ENCODE peak calls at places on chromosomes 13 and 19, in nine cellular contexts. V is neural progenitor cell, I is upper lobe of right lung, N is cardiac muscle cell, T is tibial nerve, Y is ascending aorta, J is upper lobe of left lung, S is GM23338, W is mesendoderm. D is an unnamed sample.

GRCh38 chr13:110509971-110510786 is 51.3 kb downstream of the RAB20 start:
- DNase-seq in S (no peak), N (peak; percentile 45), T (no peak), W (peak; percentile 43), Y (no peak), V (no peak), I (no peak), J (no peak), D (no peak)

GRCh38 chr13:37144661-37145060 is 39.2 kb upstream of the CSNK1A1L start:
- DNase-seq in I (no peak), N (no peak), S (no peak), J (no peak), W (no peak), V (no peak), T (no peak), Y (no peak), D (no peak)

GRCh38 chr13:78317030-78317429 is 286.3 kb downstream of the POU4F1 start:
- DNase-seq in J (no peak), W (peak; percentile 44), I (no peak), S (peak; percentile 34), Y (no peak), V (peak; percentile 58), T (no peak), N (peak; percentile 22), D (no peak)

GRCh38 chr19:28422046-28422445 is 790.9 kb downstream of the UQCRFS1 start:
- DNase-seq in Y (no peak), S (no peak), V (no peak), T (no peak), N (no peak), W (no peak), J (no peak), I (no peak), D (no peak)

GRCh38 chr19:19068659-19069509 is 5.1 kb downstream of the SLC25A42 start:
- DNase-seq in Y (no peak), S (no peak), T (no peak), W (no peak), V (no peak), I (no peak), J (no peak), N (no peak), D (no peak)

GRCh38 chr19:7391218-7391670 is 42.5 kb downstream of the ARHGEF18 start:
- DNase-seq in T (no peak), N (no peak), J (no peak), I (no peak), V (no peak), W (no peak), Y (no peak), S (no peak), D (peak; percentile 92)

GRCh38 chr13:30739646-30740642 is 4.6 kb downstream of the ALOX5AP start:
- DNase-seq in S (no peak), T (no peak), Y (no peak), J (no peak), I (no peak), W (peak; percentile 83), N (no peak), V (peak; percentile 35), D (peak; percentile 77)

GRCh38 chr19:51259348-51260245 is 8.7 kb downstream of the SIGLECL1 start:
- DNase-seq in Y (no peak), V (peak; percentile 53), N (peak; percentile 27), I (no peak), T (no peak), J (no peak), W (peak; percentile 62), S (peak; percentile 72), D (peak; percentile 14)

GRCh38 chr19:38266070-38266469 is 1.7 kb downstream of the SPINT2 start:
- DNase-seq in I (no peak), Y (no peak), W (no peak), S (no peak), T (no peak), J (no peak), N (no peak), V (no peak), D (peak; percentile 50)
- H3K4me1 ChIP-seq in I (peaks cover 16% of the 10 kb centered on the region), Y (peaks cover 52% of the 10 kb centered on the region), W (peaks cover 29% of the 10 kb centered on the region), S (peaks cover 55% of the 10 kb centered on the region), T (no peaks in the 10 kb centered on the region), J (peaks cover 41% of the 10 kb centered on the region), N (peaks cover 41% of the 10 kb centered on the region), V (peaks cover 33% of the 10 kb centered on the region), D (peaks cover 3% of the 10 kb centered on the region)

GRCh38 chr13:49540552-49540951 is 44.8 kb downstream of the PHF11 start:
- DNase-seq in T (no peak), N (no peak), Y (no peak), J (no peak), V (peak; percentile 5), S (no peak), W (peak; percentile 42), I (no peak), D (no peak)

GRCh38 chr13:49549289-49549688 is 36.1 kb downstream of the RCBTB1 start:
- DNase-seq in T (no peak), V (no peak), N (no peak), J (peak; percentile 48), I (no peak), Y (no peak), W (peak; percentile 9), S (peak; percentile 46), D (no peak)

GRCh38 chr13:49543656-49544055 is 41.7 kb downstream of the RCBTB1 start:
- DNase-seq in J (no peak), V (no peak), Y (no peak), T (no peak), W (no peak), S (no peak), I (no peak), N (no peak), D (no peak)

GRCh38 chr13:49546559-49546958 is 38.8 kb downstream of the RCBTB1 start:
- DNase-seq in W (no peak), S (no peak), V (no peak), T (no peak), J (no peak), Y (no peak), I (no peak), N (no peak), D (no peak)

GRCh38 chr13:49545661-49546060 is 39.7 kb downstream of the RCBTB1 start:
- DNase-seq in V (no peak), Y (no peak), W (peak; percentile 79), J (no peak), I (no peak), N (no peak), S (no peak), T (no peak), D (no peak)
- H3K4me3 ChIP-seq in V (no peak overlapping the region), Y (no peak overlapping the region), W (no peak overlapping the region), J (no peak overlapping the region), I (no peak overlapping the region), N (no peak overlapping the region), S (no peak overlapping the region), T (no peak overlapping the region), D (no peak overlapping the region)

GRCh38 chr19:46192990-46193650 is 36.4 kb upstream of the IGFL1 start:
- DNase-seq in T (no peak), S (no peak), V (no peak), J (no peak), Y (no peak), W (peak; percentile 49), N (no peak), I (no peak), D (peak; percentile 37)

GRCh38 chr19:46189971-46190335 is 39.6 kb upstream of the IGFL1 start:
- DNase-seq in Y (no peak), S (no peak), T (no peak), I (no peak), J (no peak), N (no peak), W (no peak), V (no peak), D (no peak)

GRCh38 chr19:46191972-46192371 is 37.6 kb upstream of the IGFL1 start:
- DNase-seq in J (no peak), W (no peak), T (no peak), Y (no peak), I (no peak), N (no peak), V (no peak), S (no peak), D (no peak)

GRCh38 chr19:46190489-46190888 is 39.1 kb upstream of the IGFL1 start:
- DNase-seq in J (no peak), V (no peak), S (no peak), T (no peak), W (no peak), Y (no peak), I (no peak), N (no peak), D (no peak)

DNA sequence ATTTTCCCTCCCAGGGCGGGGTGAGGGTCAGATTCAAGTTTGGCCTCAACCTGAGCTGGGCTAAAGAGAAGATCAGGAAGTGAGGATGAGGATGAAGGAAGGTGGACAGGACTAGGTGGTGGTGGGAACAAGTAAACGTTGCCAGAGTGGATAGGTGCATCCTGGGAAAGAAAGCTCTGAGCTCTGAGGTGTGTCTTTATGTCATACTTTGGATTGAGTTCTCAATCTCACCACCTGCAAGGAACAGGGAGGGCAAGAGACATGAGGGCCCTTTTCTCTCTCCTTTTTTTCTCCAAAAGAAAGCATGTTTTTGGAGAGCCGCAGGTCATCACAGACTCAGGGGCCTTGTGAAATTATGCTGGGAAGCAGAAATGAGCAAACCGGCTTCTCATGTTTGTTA is 38.2 kb upstream of the IGFL1 start:
- DNase-seq in N (no peak), V (no peak), T (no peak), W (no peak), Y (no peak), I (no peak), S (no peak), J (no peak), D (no peak)
- H3K4me1 ChIP-seq in N (peaks cover 17% of the 10 kb centered on the region), V (no peaks in the 10 kb centered on the region), T (no peaks in the 10 kb centered on the region), W (no peaks in the 10 kb centered on the region), Y (no peaks in the 10 kb centered on the region), I (no peaks in the 10 kb centered on the region), S (no peaks in the 10 kb centered on the region), J (no peaks in the 10 kb centered on the region), D (no peaks in the 10 kb centered on the region)

GRCh38 chr13:113461022-113461751 is 7.9 kb upstream of the ADPRHL1 start:
- DNase-seq in J (no peak), T (no peak), N (no peak), W (no peak), Y (no peak), I (no peak), V (no peak), S (no peak), D (no peak)

GRCh38 chr13:113468029-113468428 is 14.7 kb upstream of the ADPRHL1 start:
- DNase-seq in W (no peak), N (no peak), T (no peak), I (no peak), Y (no peak), S (no peak), J (no peak), V (no peak), D (no peak)

GRCh38 chr13:113466321-113466836 is 13.1 kb upstream of the ADPRHL1 start:
- DNase-seq in S (no peak), N (no peak), W (no peak), Y (no peak), T (no peak), J (no peak), V (no peak), I (no peak), D (no peak)

GRCh38 chr13:113465241-113465640 is 12.0 kb upstream of the ADPRHL1 start:
- DNase-seq in S (no peak), V (no peak), J (no peak), T (no peak), I (no peak), N (no peak), Y (no peak), W (no peak), D (no peak)

DNA sequence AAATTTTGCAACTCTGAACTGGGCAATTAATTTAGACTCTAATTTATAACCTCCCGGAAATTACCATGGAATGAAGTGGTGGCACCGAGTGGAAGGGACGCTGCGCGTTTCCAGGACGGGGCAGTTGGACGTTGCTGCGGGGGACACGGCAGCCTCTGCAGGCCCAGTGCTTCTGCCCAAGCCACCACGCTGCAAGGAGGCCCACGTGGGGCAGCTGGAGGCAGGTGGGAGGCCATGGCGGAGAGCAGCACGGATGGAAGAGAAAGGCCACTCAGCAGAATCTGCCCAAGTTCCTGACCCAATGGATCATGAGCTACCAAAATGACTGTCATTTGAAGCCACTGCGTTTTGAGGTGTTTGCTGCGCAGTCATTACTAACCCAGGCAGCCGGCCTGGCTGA is 11.2 kb upstream of the ADPRHL1 start:
- DNase-seq in I (no peak), N (no peak), V (no peak), Y (no peak), S (no peak), J (no peak), T (no peak), W (no peak), D (no peak)
- H3K4me3 ChIP-seq in I (no peak overlapping the region), N (no peak overlapping the region), V (no peak overlapping the region), Y (no peak overlapping the region), S (no peak overlapping the region), J (no peak overlapping the region), T (no peak overlapping the region), W (no peak overlapping the region), D (no peak overlapping the region)